ENCODE peak calls at places on chromosome X, in nine cellular contexts. C is hepatic stellate cell, V is ascending aorta, R is mesendoderm, G is cardiac fibroblast, D is posterior cingulate gyrus, Z is T follicular helper cell, X is left ventricle myocardium inferior, L is epithelial cell of prostate. N is an unnamed sample.

GRCh38 chrX:39065051-39065871 is 264.0 kb downstream of the MID1IP1 start:
- DNase-seq in C (no peak), V (no peak), R (peak; percentile 93), G (no peak), D (peak; percentile 31), Z (no peak), X (no peak), L (no peak), N (no peak)

GRCh38 chrX:427812-428725 is 41.4 kb upstream of the PPP2R3B start:
- DNase-seq in C (no peak), V (no peak), R (peak; percentile 78), G (no peak), D (no peak), Z (no peak), X (no peak), L (no peak), N (no peak)

GRCh38 chrX:57906790-57907189 is 3.5 kb downstream of the ZXDA start:
- DNase-seq in C (peak; percentile 10), V (no peak), R (no peak), G (peak; percentile 65), D (no peak), Z (no peak), X (no peak), L (no peak), N (no peak)

GRCh38 chrX:27619975-27620374 is 29.8 kb downstream of the DCAF8L2 start:
- DNase-seq in C (no peak), V (no peak), R (peak; percentile 11), G (peak; percentile 45), D (no peak), Z (no peak), X (no peak), L (no peak), N (no peak)

GRCh38 chrX:134377537-134377936 is 82.4 kb upstream of the HPRT1 start:
- DNase-seq in C (peak; percentile 7), V (no peak), R (peak; percentile 4), G (peak; percentile 62), D (no peak), Z (no peak), X (no peak), L (no peak), N (no peak)

GRCh38 chrX:73821921-73822559 is 259.0 kb downstream of the CHIC1 start:
- DNase-seq in C (no peak), V (no peak), R (no peak), G (no peak), D (no peak), Z (no peak), X (no peak), L (no peak), N (no peak)

GRCh38 chrX:107857815-107858214 is 32.1 kb downstream of the MID2 start:
- DNase-seq in C (no peak), V (no peak), R (no peak), G (no peak), D (no peak), Z (no peak), X (no peak), L (no peak), N (no peak)

GRCh38 chrX:45803383-45803921 is 602.8 kb upstream of the DIPK2B start:
- DNase-seq in C (peak; percentile 42), V (no peak), R (no peak), G (peak; percentile 72), D (no peak), Z (no peak), X (no peak), L (peak; percentile 56), N (no peak)

GRCh38 chrX:17547658-17548057 is 172.7 kb downstream of the NHS start:
- DNase-seq in C (peak; percentile 29), V (no peak), R (no peak), G (peak; percentile 73), D (no peak), Z (no peak), X (peak; percentile 21), L (peak; percentile 97), N (no peak)

GRCh38 chrX:1466232-1466661 is 13.5 kb upstream of the ASMTL start:
- DNase-seq in C (no peak), V (peak; percentile 50), R (no peak), G (no peak), D (no peak), Z (no peak), X (no peak), L (no peak), N (no peak)

GRCh38 chrX:3348191-3348590 is 1.7 kb upstream of the MXRA5 start:
- DNase-seq in C (no peak), V (no peak), R (no peak), G (no peak), D (no peak), Z (no peak), X (no peak), L (no peak), N (no peak)

GRCh38 chrX:1205681-1206611 is 6.5 kb downstream of the CRLF2 start:
- DNase-seq in C (no peak), V (peak; percentile 64), R (peak; percentile 99), G (peak; percentile 39), D (no peak), Z (no peak), X (no peak), L (peak; percentile 72), N (no peak)

GRCh38 chrX:131828482-131828881 is 194.6 kb upstream of the STK26 start:
- DNase-seq in C (no peak), V (no peak), R (peak; percentile 41), G (no peak), D (no peak), Z (no peak), X (no peak), L (no peak), N (no peak)

GRCh38 chrX:141989802-141990201 is 86.1 kb downstream of the MAGEC1 start:
- DNase-seq in C (no peak), V (no peak), R (no peak), G (peak; percentile 18), D (no peak), Z (no peak), X (no peak), L (no peak), N (no peak)